ENCODE peak calls at places on chromosomes 7 and 10, in seven cellular contexts. N is stimulated activated CD4-positive, alpha-beta T cell treated with anti-CD3 and anti-CD28 coated beads, Interleukin-15, amount 100 ng/mL, for 1 hour; W is SK-N-SH; D is T-cell; R is right lobe of liver; H is prostate gland; C is GM10248. B is an unnamed sample.
A peak's percentile ranks its signal among the peaks of the same experiment; 100 is the strongest.

GRCh38 chr10:60549686-60550085 is 160.0 kb upstream of the ANK3 start:
- DNase-seq in R (no peak), W (no peak), D (no peak), N (no peak), C (no peak), H (no peak), B (peak; percentile 27)

GRCh38 chr10:92891885-92892705 is 43.8 kb downstream of the EXOC6 start:
- DNase-seq in N (no peak), C (no peak), D (no peak), W (peak; percentile 6), H (peak; percentile 43), R (peak; percentile 85), B (no peak)

GRCh38 chr7:1666251-1666778 is 3.8 kb upstream of the ELFN1 start:
- DNase-seq in R (peak; percentile 43), H (no peak), N (no peak), W (peak; percentile 81), C (peak; percentile 48), D (no peak), B (no peak)

GRCh38 chr7:23277359-23277989 is 21.7 kb upstream of the MALSU1 start:
- DNase-seq in H (peak; percentile 20), W (peak; percentile 75), D (no peak), R (no peak), N (no peak), C (peak; percentile 64), B (peak; percentile 84)

GRCh38 chr10:37643187-37643586 is 214.2 kb downstream of the ZNF248 start:
- DNase-seq in C (no peak), W (no peak), R (no peak), D (no peak), N (no peak), H (no peak), B (no peak)

GRCh38 chr10:63614371-63614891 is 93.2 kb downstream of the REEP3 start:
- DNase-seq in R (no peak), N (no peak), H (no peak), D (no peak), W (peak; percentile 33), C (no peak), B (peak; percentile 80)

GRCh38 chr7:12929416-12930140 is 242.1 kb downstream of the ARL4A start:
- DNase-seq in W (no peak), C (no peak), R (no peak), D (no peak), H (no peak), N (no peak), B (no peak)

GRCh38 chr7:115940462-115941060 is 90.0 kb downstream of the TFEC start:
- DNase-seq in C (no peak), R (no peak), N (no peak), W (no peak), D (no peak), H (no peak), B (no peak)

GRCh38 chr10:74006269-74006668 is 8.4 kb downstream of the VCL start:
- DNase-seq in N (no peak), H (no peak), C (no peak), W (no peak), R (no peak), D (no peak), B (no peak)

GRCh38 chr10:15518256-15518655 is 147.2 kb upstream of the FAM171A1 start:
- DNase-seq in D (no peak), C (no peak), H (no peak), W (no peak), N (no peak), R (no peak), B (no peak)

GRCh38 chr10:92569071-92569470 is 4.8 kb downstream of the IDE start:
- DNase-seq in D (no peak), H (no peak), R (no peak), W (no peak), N (no peak), C (no peak), B (no peak)

GRCh38 chr10:30233186-30233958 is 115.7 kb downstream of the MTPAP start:
- DNase-seq in H (no peak), R (no peak), W (no peak), D (no peak), N (no peak), C (no peak), B (no peak)

GRCh38 chr10:21519327-21519933 is 6.1 kb downstream of the SKIDA1 start:
- DNase-seq in R (no peak), H (no peak), D (no peak), W (no peak), N (no peak), C (no peak), B (no peak)

GRCh38 chr7:14691597-14692203 is 210.9 kb downstream of the DGKB start:
- DNase-seq in W (peak; percentile 59), H (peak; percentile 34), R (peak; percentile 49), C (no peak), D (peak; percentile 27), N (peak; percentile 6), B (peak; percentile 62)

GRCh38 chr7:151693140-151693539 is 173.4 kb upstream of the RHEB start:
- DNase-seq in D (no peak), W (no peak), C (no peak), R (no peak), H (no peak), N (no peak), B (no peak)

GRCh38 chr7:104267701-104268368 is 60.0 kb upstream of the ORC5 start:
- DNase-seq in W (peak; percentile 36), D (no peak), C (no peak), R (no peak), N (no peak), H (no peak), B (peak; percentile 42)

GRCh38 chr10:21724695-21725371 is 190.8 kb downstream of the MLLT10 start:
- DNase-seq in C (peak; percentile 37), N (no peak), R (peak; percentile 76), D (peak; percentile 18), W (peak; percentile 61), H (peak; percentile 92), B (peak; percentile 97)

GRCh38 chr7:26646666-26647065 is 217.7 kb downstream of the SKAP2 start:
- DNase-seq in D (no peak), H (no peak), C (no peak), R (no peak), N (no peak), W (no peak), B (no peak)

GRCh38 chr7:123154231-123154860 is 45.4 kb downstream of the SLC13A1 start:
- DNase-seq in R (no peak), W (peak; percentile 49), D (no peak), N (no peak), C (peak; percentile 29), H (peak; percentile 75), B (peak; percentile 91)

GRCh38 chr7:156383526-156383925 is 257.0 kb upstream of the RNF32 start:
- DNase-seq in H (no peak), C (no peak), D (no peak), R (no peak), W (no peak), N (no peak), B (no peak)

GRCh38 chr10:92830478-92831389 is 17.6 kb upstream of the EXOC6 start:
- DNase-seq in D (no peak), R (no peak), N (no peak), W (no peak), C (peak; percentile 18), H (no peak), B (no peak)

GRCh38 chr10:68135922-68136718 is 26.8 kb downstream of the MYPN start:
- DNase-seq in C (no peak), W (no peak), N (no peak), D (no peak), H (no peak), R (no peak), B (no peak)

GRCh38 chr7:6475433-6476186 is 27.9 kb upstream of the DAGLB start:
- DNase-seq in W (no peak), H (no peak), R (no peak), D (no peak), N (no peak), C (no peak), B (no peak)

GRCh38 chr7:137935849-137936508 is 65.9 kb downstream of the CREB3L2 start:
- DNase-seq in N (no peak), H (no peak), C (no peak), W (no peak), D (no peak), R (no peak), B (no peak)

GRCh38 chr10:104057717-104058116 is 28.0 kb downstream of the COL17A1 start:
- DNase-seq in W (no peak), D (no peak), H (no peak), C (no peak), N (no peak), R (no peak), B (peak; percentile 43)

GRCh38 chr10:132918264-132918616 is 24.1 kb downstream of the CFAP46 start:
- DNase-seq in C (no peak), H (no peak), W (no peak), R (peak; percentile 24), N (no peak), D (no peak), B (no peak)